ENCODE peak calls at places on chromosomes 13 and 19, in four cellular contexts. N, L, U and F are unnamed samples.

GRCh38 chr13:24092108-24092507 is 68.4 kb upstream of the SPATA13 start:
- DNase-seq in N (no peak), L (no peak), U (no peak), F (no peak)

GRCh38 chr13:51959773-51960172 is 51.5 kb downstream of the ATP7B start:
- DNase-seq in N (no peak), U (no peak), L (peak), F (no peak)

GRCh38 chr13:101452519-101453485 is at the start of gene ITGBL1:
- DNase-seq in N (no peak), U (no peak), L (no peak), F (peak)

GRCh38 chr13:30698023-30698422 is 37.3 kb upstream of the ALOX5AP start:
- DNase-seq in U (no peak), L (no peak), N (no peak), F (peak)

GRCh38 chr19:39943586-39943985 is 9.2 kb upstream of the FCGBP start:
- DNase-seq in N (no peak), L (no peak), U (no peak), F (no peak)

GRCh38 chr13:46288570-46289259 is 77.0 kb downstream of the LRRC63 start:
- DNase-seq in L (peak), N (no peak), U (no peak), F (peak)

GRCh38 chr19:5628470-5628869 is 5.6 kb downstream of the SAFB start:
- DNase-seq in U (no peak), N (no peak), L (no peak), F (peak)

GRCh38 chr13:26921918-26922317 is 161.3 kb upstream of the GPR12 start:
- DNase-seq in N (no peak), U (no peak), L (no peak), F (no peak)

GRCh38 chr13:46684287-46685001 is 112.5 kb downstream of the ESD start:
- DNase-seq in U (peak), N (peak), L (peak), F (no peak)

GRCh38 chr19:11475861-11476260 is 5.0 kb downstream of the ELAVL3 start:
- DNase-seq in L (no peak), N (no peak), U (no peak), F (no peak)

GRCh38 chr19:23070353-23070781 is 46.5 kb upstream of the ZNF730 start:
- DNase-seq in U (peak), N (peak), L (peak), F (peak)

GRCh38 chr19:18098891-18099622 is 1.5 kb downstream of the MAST3 start:
- DNase-seq in U (no peak), L (peak), N (no peak), F (no peak)

GRCh38 chr13:47875206-47875605 is 125.9 kb downstream of the SUCLA2 start:
- DNase-seq in L (no peak), U (no peak), N (no peak), F (no peak)

GRCh38 chr19:15252398-15253018 is 20.3 kb upstream of the EPHX3 start:
- DNase-seq in N (peak), L (peak), U (no peak), F (peak)

GRCh38 chr19:15860522-15860921 is 37.4 kb downstream of the CYP4F2 start:
- DNase-seq in U (no peak), N (no peak), L (no peak), F (no peak)

GRCh38 chr13:37409756-37410155 is 188.8 kb downstream of the POSTN start:
- DNase-seq in N (no peak), L (no peak), U (no peak), F (peak)

GRCh38 chr19:41367848-41368301 is 3.9 kb upstream of the B9D2 start:
- DNase-seq in U (no peak), N (no peak), L (no peak), F (peak)

GRCh38 chr13:43783820-43784219 is 3.0 kb downstream of the ENOX1 start:
- DNase-seq in L (peak), U (no peak), N (no peak), F (peak)

GRCh38 chr13:105342421-105342820 is 1193.0 kb downstream of the EFNB2 start:
- DNase-seq in N (no peak), U (no peak), L (no peak), F (peak)

GRCh38 chr13:27001705-27002104 is 169.9 kb downstream of the USP12 start:
- DNase-seq in L (no peak), U (no peak), N (no peak), F (no peak)

GRCh38 chr19:3115916-3116602 is 19.8 kb upstream of the GNA15 start:
- DNase-seq in L (peak), U (peak), N (peak), F (no peak)

GRCh38 chr19:3114018-3114726 is 20.0 kb downstream of the GNA11 start:
- DNase-seq in N (no peak), L (no peak), U (no peak), F (no peak)

GRCh38 chr19:3113100-3114017 is 19.2 kb downstream of the GNA11 start:
- DNase-seq in L (no peak), U (no peak), N (no peak), F (no peak)

GRCh38 chr19:3115411-3115810 is 20.4 kb upstream of the GNA15 start:
- DNase-seq in L (no peak), U (no peak), N (no peak), F (no peak)

DNA sequence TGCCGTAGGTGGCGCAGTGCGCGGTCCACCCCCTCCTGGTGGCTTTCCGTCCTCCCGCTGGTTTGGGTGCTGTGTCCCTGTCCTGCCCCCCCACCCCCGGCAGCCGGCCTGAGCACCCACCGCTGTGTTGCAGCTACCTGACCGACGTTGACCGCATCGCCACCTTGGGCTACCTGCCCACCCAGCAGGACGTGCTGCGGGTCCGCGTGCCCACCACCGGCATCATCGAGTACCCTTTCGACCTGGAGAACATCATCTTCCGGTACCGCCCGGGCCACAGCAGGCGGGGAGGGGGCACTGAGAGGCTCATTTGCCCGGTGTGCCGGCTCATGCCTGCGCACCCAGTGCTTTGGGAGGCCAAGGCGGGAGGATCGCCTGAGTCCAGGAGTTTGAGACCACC is 20.6 kb downstream of the GNA11 start:
- DNase-seq in N (no peak), U (no peak), L (no peak), F (no peak)
- H2BK5ac ChIP-seq in N (no peak), U (peak), L (no peak), F (no peak)

DNA sequence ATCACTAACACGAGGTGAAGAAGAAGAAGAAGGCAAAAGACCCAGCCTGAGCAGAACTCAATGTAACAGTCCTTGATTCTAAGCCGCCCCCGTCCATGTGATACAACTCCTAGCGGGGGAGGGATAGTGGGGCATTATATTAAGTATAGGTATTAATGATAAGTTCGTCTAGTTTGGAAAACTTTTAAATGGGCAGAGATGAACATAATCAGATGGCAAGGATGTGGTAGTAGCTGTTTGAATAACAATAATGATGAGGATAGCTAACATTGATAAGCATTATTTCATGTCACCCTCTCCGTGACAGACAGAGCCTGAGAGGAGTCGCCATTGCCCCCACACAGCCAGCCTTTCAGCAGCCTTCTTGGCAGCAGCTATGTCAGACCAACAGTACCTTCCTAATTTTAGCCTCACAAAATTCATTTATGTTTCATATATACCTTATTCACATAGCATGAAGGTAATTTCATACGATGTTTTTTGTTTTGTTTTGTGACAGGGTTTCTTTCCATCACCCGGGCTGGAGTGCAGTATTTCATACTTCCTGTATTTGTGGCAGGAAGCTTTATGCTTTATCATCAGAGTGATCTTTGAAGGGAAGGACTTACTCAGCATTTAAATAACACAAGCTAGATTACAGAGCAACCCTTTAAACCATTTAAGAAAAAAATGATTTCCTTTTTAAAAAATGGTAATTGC is 64.4 kb upstream of the NPAS1 start:
- DNase-seq in L (no peak), U (no peak), N (no peak), F (peak)
- H4K5ac ChIP-seq in L (no peak), U (no peak), N (no peak), F (peak)

GRCh38 chr19:31304877-31305312 is 44.3 kb downstream of the TSHZ3 start:
- DNase-seq in L (no peak), N (no peak), U (no peak), F (no peak)
- H2BK5ac ChIP-seq in L (no peak), N (no peak), U (no peak), F (no peak)

DNA sequence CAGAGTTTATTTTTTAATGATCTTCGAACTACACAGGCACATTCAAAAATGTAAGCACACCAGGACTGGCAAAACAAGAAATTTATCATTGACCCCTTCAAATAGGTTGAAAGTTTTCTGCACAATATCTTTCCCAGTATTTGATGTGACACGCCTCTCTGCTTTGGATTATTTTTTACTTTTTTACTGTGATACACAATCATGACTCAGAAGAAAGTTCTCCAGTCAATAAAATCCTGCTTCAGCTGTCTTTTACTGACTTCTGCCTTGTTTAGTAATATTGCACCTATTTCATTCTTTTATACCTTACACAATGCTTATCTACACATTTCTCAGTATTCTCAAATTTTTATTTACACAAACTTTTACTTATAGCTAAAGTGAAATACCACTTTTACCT is 1750.4 kb downstream of the PCDH9 start:
- DNase-seq in L (no peak), U (no peak), N (no peak), F (no peak)
- H4K5ac ChIP-seq in L (no peak), U (no peak), N (no peak), F (no peak)